ENCODE peak calls at places on chromosomes 2 and 18, in eight cellular contexts. F is cardiac fibroblast, N is HL-60, J is HFFc6, I is ovary, V is HepG2, W is ascending aorta, M is cardiac muscle cell. T is an unnamed sample.

GRCh38 chr2:46150445-46150970 is 146.7 kb upstream of the EPAS1 start:
- DNase-seq in F (no peak), N (no peak), J (no peak), I (no peak), V (no peak), W (no peak), M (no peak), T (no peak)

GRCh38 chr18:32468147-32468845 is 2.4 kb downstream of the GAREM1 start:
- DNase-seq in F (peak; percentile 5), N (no peak), J (no peak), I (no peak), V (no peak), W (no peak), M (no peak), T (no peak)

GRCh38 chr2:98912221-98912851 is 23.7 kb downstream of the CRACDL start:
- DNase-seq in F (peak; percentile 86), N (no peak), J (peak; percentile 78), I (peak; percentile 71), V (no peak), W (no peak), M (peak; percentile 86), T (no peak)

GRCh38 chr2:211407076-211407475 is 850.7 kb downstream of the CPS1 start:
- DNase-seq in F (peak; percentile 41), N (no peak), J (no peak), I (no peak), V (no peak), W (no peak), M (no peak), T (no peak)

GRCh38 chr18:60452424-60452823 is 79.8 kb upstream of the MC4R start:
- DNase-seq in F (peak; percentile 18), N (no peak), J (no peak), I (no peak), V (no peak), W (no peak), M (no peak), T (no peak)

GRCh38 chr2:174350018-174350417 is 15.3 kb downstream of the SP9 start:
- DNase-seq in F (peak; percentile 45), N (no peak), J (peak; percentile 9), I (no peak), V (no peak), W (no peak), M (no peak), T (no peak)

GRCh38 chr2:216535454-216535995 is 36.9 kb downstream of the RPL37A start:
- DNase-seq in F (peak; percentile 93), N (peak; percentile 48), J (peak; percentile 88), I (peak; percentile 91), V (peak; percentile 52), W (peak; percentile 94), M (peak; percentile 96), T (no peak)

GRCh38 chr18:12645751-12646203 is 12.1 kb downstream of the SPIRE1 start:
- DNase-seq in F (no peak), N (no peak), J (no peak), I (no peak), V (peak; percentile 41), W (peak; percentile 70), M (peak; percentile 52), T (no peak)

GRCh38 chr2:53635681-53636080 is 131.9 kb upstream of the CHAC2 start:
- DNase-seq in F (no peak), N (no peak), J (no peak), I (no peak), V (no peak), W (no peak), M (no peak), T (no peak)

GRCh38 chr2:108987111-108987510 is 1.9 kb downstream of the EDAR start:
- DNase-seq in F (no peak), N (no peak), J (no peak), I (no peak), V (no peak), W (no peak), M (no peak), T (no peak)

GRCh38 chr2:44360749-44361329 is 455 bp downstream of the PREPL start:
- DNase-seq in F (no peak), N (no peak), J (no peak), I (no peak), V (peak; percentile 20), W (no peak), M (peak; percentile 25), T (no peak)

GRCh38 chr2:203679401-203679800 is 27.0 kb upstream of the CD28 start:
- DNase-seq in F (no peak), N (no peak), J (no peak), I (no peak), V (no peak), W (no peak), M (no peak), T (no peak)

GRCh38 chr2:221635949-221636348 is 63.8 kb upstream of the EPHA4 start:
- DNase-seq in F (no peak), N (no peak), J (no peak), I (no peak), V (peak; percentile 6), W (no peak), M (no peak), T (no peak)

GRCh38 chr2:148812306-148812705 is 62.7 kb upstream of the KIF5C start:
- DNase-seq in F (peak; percentile 76), N (no peak), J (peak; percentile 29), I (peak; percentile 98), V (no peak), W (no peak), M (peak; percentile 92), T (no peak)

DNA sequence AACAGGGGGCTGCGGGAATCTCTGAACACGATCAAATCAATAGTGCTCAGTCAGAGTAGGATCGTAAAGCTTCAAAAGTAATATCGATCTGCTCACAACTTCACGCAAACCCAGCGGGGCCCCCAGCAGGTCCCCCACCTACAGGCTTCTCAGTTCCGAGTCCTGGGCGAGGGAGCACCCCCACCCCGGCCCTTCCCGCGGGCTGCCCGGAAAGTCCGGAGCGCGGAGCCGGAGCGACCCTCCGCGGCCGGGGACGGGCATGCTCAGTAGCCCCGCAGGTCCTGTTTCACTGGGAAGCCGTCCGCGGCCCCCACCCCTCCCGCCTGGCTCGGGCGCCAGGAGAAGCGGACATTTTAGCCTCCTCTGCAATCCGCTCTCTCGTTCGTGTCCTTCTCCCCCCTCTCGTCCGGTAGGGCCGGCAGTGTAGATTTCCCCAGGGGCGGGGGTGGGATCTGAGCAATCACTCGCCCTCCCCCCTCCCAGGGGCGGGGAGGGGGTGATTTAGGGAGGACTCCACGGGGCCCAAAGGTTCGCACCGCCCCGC is 3.3 kb upstream of the SPRED2 start:
- DNase-seq in F (peak; percentile 84), N (peak; percentile 76), J (peak; percentile 80), I (peak; percentile 93), V (peak; percentile 76), W (peak; percentile 93), M (peak; percentile 93), T (peak; percentile 88)
- TF ChIP-seq CTCF in F (no peak), N (no peak), J (peak; percentile 50), I (peak; percentile 24), V (peak; percentile 69), W (peak; percentile 16), M (no peak), T (no peak)

DNA sequence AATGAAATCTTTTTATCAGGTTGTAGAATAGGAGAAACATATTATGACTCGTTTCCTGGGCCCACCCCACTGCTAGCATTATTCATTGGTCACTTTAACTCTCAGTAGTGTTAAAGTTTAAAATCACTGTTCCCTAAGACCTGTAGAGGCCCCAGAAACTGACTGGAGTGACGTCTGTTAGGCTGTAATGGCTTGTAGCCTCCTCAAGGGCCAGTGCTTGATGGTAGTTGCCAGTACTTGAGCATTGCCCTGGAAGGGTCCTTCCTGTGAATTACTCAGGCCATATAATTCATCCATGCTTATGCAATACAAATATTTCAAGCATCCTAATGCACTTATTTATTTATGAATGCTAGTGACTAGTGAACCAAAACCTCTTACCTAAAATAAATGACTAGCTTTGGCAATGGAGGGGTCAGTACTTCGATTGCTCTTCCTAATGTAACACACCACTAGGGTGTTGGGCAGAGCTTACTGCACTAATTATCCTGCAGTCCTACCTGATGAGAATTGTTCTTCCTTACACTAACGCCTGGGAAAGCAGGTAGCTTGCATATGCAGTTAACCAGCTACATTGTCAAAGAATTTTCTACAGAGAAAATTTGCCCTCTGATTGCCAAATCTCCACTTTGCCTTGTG is 31.2 kb downstream of the ARHGAP25 start:
- DNase-seq in F (peak; percentile 60), N (peak; percentile 58), J (no peak), I (no peak), V (no peak), W (no peak), M (peak; percentile 34), T (no peak)
- TF ChIP-seq CTCF in F (peak; percentile 13), N (no peak), J (no peak), I (no peak), V (no peak), W (no peak), M (no peak), T (no peak)

DNA sequence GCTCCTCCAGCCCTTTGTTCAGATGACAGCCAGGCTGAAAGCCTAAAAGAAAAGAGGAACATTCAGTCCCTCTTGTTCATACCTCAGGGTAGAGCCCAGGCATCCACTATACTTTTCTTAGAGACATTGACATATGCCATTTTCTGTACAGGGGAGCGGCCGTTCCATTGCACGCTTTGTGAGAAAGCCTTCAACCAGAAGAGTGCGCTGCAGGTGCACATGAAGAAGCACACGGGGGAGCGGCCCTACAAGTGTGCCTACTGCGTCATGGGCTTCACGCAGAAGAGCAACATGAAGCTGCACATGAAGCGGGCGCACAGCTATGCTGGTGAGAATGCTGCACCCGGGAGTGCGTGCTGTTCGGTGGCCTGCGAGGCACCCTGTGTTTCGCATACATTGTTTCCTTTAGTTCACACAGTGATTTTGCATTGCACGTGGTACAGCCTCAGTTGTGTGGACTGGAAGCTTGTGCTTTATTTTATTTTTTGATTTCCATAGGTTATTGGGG is 138.2 kb downstream of the ZNF236 start:
- DNase-seq in F (no peak), N (no peak), J (no peak), I (no peak), V (no peak), W (peak; percentile 41), M (no peak), T (no peak)
- TF ChIP-seq CTCF in F (no peak), N (no peak), J (no peak), I (no peak), V (no peak), W (no peak), M (no peak), T (no peak)

DNA sequence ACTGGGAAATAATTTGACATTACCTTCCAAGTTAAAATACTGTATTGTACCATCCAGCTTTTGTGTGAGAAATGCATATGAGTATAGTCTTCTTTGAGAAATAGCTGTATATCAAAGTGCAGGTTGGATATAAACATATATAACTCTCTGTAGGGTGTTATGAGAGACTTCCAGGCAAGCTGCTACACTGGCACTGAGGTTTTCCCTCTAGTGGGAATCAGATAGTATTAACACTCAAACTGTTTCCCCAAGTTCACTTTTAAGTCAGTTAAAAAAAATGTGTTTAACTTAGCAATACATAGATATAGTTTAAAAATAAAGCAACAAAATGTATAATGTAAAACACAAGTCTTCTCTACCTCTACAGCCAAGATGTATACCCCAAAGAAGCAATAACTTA is 368.4 kb upstream of the SLC8A1 start:
- DNase-seq in F (peak; percentile 28), N (no peak), J (peak; percentile 4), I (no peak), V (no peak), W (no peak), M (no peak), T (no peak)
- TF ChIP-seq CTCF in F (peak; percentile 12), N (no peak), J (peak; percentile 58), I (no peak), V (no peak), W (no peak), M (no peak), T (no peak)

DNA sequence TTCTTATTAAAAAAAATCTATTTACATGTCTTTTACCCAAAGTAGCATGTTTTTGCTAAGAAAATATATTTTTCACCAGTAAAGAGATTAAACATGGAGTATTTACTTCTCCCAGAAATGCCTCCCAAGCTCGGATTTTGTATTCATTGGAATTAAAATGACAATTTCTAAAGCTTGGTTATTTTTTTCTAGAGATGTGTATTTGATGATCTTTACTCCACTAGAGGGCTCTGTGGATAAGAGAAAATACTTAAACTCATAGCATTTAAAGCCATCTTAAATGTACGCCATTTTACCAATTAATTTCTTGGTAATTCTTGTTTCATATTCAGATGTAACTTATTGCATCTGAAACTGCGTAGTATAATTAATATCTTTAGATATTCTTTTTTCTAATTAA is 461.4 kb downstream of the GALR1 start:
- DNase-seq in F (peak; percentile 7), N (no peak), J (no peak), I (no peak), V (no peak), W (no peak), M (no peak), T (no peak)
- TF ChIP-seq CTCF in F (peak; percentile 12), N (peak; percentile 10), J (peak; percentile 59), I (no peak), V (no peak), W (no peak), M (peak; percentile 9), T (peak; percentile 22)